ENCODE peak calls at places on chromosomes 7 and 10, in five cellular contexts. One of them, this sample, is unnamed.

GRCh38 chr10:103802637-103803353 is 52.6 kb downstream of the SH3PXD2A start:
- DNase-seq in NCI-H2171 treated with DMSO at 0.1 percent for 48 hours: no peak
- DNase-seq in activated CD4-positive, CD25-positive, alpha-beta regulatory T cell: no peak
- DNase-seq in stimulated activated CD4-positive, alpha-beta T cell treated with anti-CD3 and anti-CD28 coated beads, Interleukin-1b, Interleukin-23, amount 100 ng/mL, for 1 hour: no peak
- DNase-seq in nucleus accumbens: no peak
- DNase-seq in this sample: no peak

GRCh38 chr7:27962250-27962649 is 218.3 kb downstream of the JAZF1 start:
- DNase-seq in NCI-H2171 treated with DMSO at 0.1 percent for 48 hours: no peak
- DNase-seq in activated CD4-positive, CD25-positive, alpha-beta regulatory T cell: no peak
- DNase-seq in stimulated activated CD4-positive, alpha-beta T cell treated with anti-CD3 and anti-CD28 coated beads, Interleukin-1b, Interleukin-23, amount 100 ng/mL, for 1 hour: no peak
- DNase-seq in nucleus accumbens: no peak
- DNase-seq in this sample: no peak

GRCh38 chr10:62115321-62115720 is 153.3 kb downstream of the RTKN2 start:
- DNase-seq in NCI-H2171 treated with DMSO at 0.1 percent for 48 hours: no peak
- DNase-seq in activated CD4-positive, CD25-positive, alpha-beta regulatory T cell: no peak
- DNase-seq in stimulated activated CD4-positive, alpha-beta T cell treated with anti-CD3 and anti-CD28 coated beads, Interleukin-1b, Interleukin-23, amount 100 ng/mL, for 1 hour: no peak
- DNase-seq in nucleus accumbens: no peak
- DNase-seq in this sample: no peak

GRCh38 chr7:7018290-7018689 is 164.1 kb upstream of the C1GALT1 start:
- DNase-seq in NCI-H2171 treated with DMSO at 0.1 percent for 48 hours: no peak
- DNase-seq in activated CD4-positive, CD25-positive, alpha-beta regulatory T cell: no peak
- DNase-seq in stimulated activated CD4-positive, alpha-beta T cell treated with anti-CD3 and anti-CD28 coated beads, Interleukin-1b, Interleukin-23, amount 100 ng/mL, for 1 hour: no peak
- DNase-seq in nucleus accumbens: no peak
- DNase-seq in this sample: no peak

GRCh38 chr10:58955615-58956014 is 220.8 kb upstream of the PHYHIPL start:
- DNase-seq in NCI-H2171 treated with DMSO at 0.1 percent for 48 hours: no peak
- DNase-seq in activated CD4-positive, CD25-positive, alpha-beta regulatory T cell: no peak
- DNase-seq in stimulated activated CD4-positive, alpha-beta T cell treated with anti-CD3 and anti-CD28 coated beads, Interleukin-1b, Interleukin-23, amount 100 ng/mL, for 1 hour: no peak
- DNase-seq in nucleus accumbens: no peak
- DNase-seq in this sample: no peak

GRCh38 chr10:89267056-89267455 is 15.5 kb upstream of the LIPA start:
- DNase-seq in NCI-H2171 treated with DMSO at 0.1 percent for 48 hours: no peak
- DNase-seq in activated CD4-positive, CD25-positive, alpha-beta regulatory T cell: no peak
- DNase-seq in stimulated activated CD4-positive, alpha-beta T cell treated with anti-CD3 and anti-CD28 coated beads, Interleukin-1b, Interleukin-23, amount 100 ng/mL, for 1 hour: no peak
- DNase-seq in nucleus accumbens: no peak
- DNase-seq in this sample: no peak

GRCh38 chr10:27258838-27259532 is 18.4 kb upstream of the ACBD5 start:
- DNase-seq in NCI-H2171 treated with DMSO at 0.1 percent for 48 hours: no peak
- DNase-seq in activated CD4-positive, CD25-positive, alpha-beta regulatory T cell: no peak
- DNase-seq in stimulated activated CD4-positive, alpha-beta T cell treated with anti-CD3 and anti-CD28 coated beads, Interleukin-1b, Interleukin-23, amount 100 ng/mL, for 1 hour: no peak
- DNase-seq in nucleus accumbens: no peak
- DNase-seq in this sample: no peak

GRCh38 chr10:69413221-69413865 is 3.4 kb downstream of the TACR2 start:
- DNase-seq in NCI-H2171 treated with DMSO at 0.1 percent for 48 hours: peak; percentile 88
- DNase-seq in activated CD4-positive, CD25-positive, alpha-beta regulatory T cell: no peak
- DNase-seq in stimulated activated CD4-positive, alpha-beta T cell treated with anti-CD3 and anti-CD28 coated beads, Interleukin-1b, Interleukin-23, amount 100 ng/mL, for 1 hour: no peak
- DNase-seq in nucleus accumbens: peak; percentile 34
- DNase-seq in this sample: peak; percentile 16

GRCh38 chr10:14366760-14367159 is 36.0 kb upstream of the FRMD4A start:
- DNase-seq in NCI-H2171 treated with DMSO at 0.1 percent for 48 hours: no peak
- DNase-seq in activated CD4-positive, CD25-positive, alpha-beta regulatory T cell: no peak
- DNase-seq in stimulated activated CD4-positive, alpha-beta T cell treated with anti-CD3 and anti-CD28 coated beads, Interleukin-1b, Interleukin-23, amount 100 ng/mL, for 1 hour: no peak
- DNase-seq in nucleus accumbens: no peak
- DNase-seq in this sample: no peak

GRCh38 chr7:5231811-5232484 is 41.9 kb downstream of the WIPI2 start:
- DNase-seq in NCI-H2171 treated with DMSO at 0.1 percent for 48 hours: no peak
- DNase-seq in activated CD4-positive, CD25-positive, alpha-beta regulatory T cell: no peak
- DNase-seq in stimulated activated CD4-positive, alpha-beta T cell treated with anti-CD3 and anti-CD28 coated beads, Interleukin-1b, Interleukin-23, amount 100 ng/mL, for 1 hour: no peak
- DNase-seq in nucleus accumbens: no peak
- DNase-seq in this sample: no peak

This sample was measured in AML-193.